ENCODE peak calls at places on chromosomes 12 and 14, in nine cellular contexts. V is heart right ventricle, K is body of pancreas, R is aorta, D is GM23248, Q is left ventricle myocardium inferior, C is uterus, N is right atrium auricular region, M is heart left ventricle. X is an unnamed sample. For H3K4me1, the result is how much of the 10 kb centered on the place peaks cover.

GRCh38 chr14:103427485-103428443 is 42.5 kb downstream of the MARK3 start:
- DNase-seq in R (no peak), Q (no peak), N (no peak), C (peak), M (peak), K (no peak), D (peak), V (peak), X (peak)

GRCh38 chr12:5456906-5457305 is 25.0 kb downstream of the NTF3 start:
- DNase-seq in D (peak), Q (no peak), R (no peak), C (no peak), N (no peak), V (no peak), K (no peak), M (no peak), X (no peak)

GRCh38 chr14:102579696-102580551 is 12.5 kb upstream of the RCOR1 start:
- DNase-seq in M (peak), Q (no peak), K (no peak), N (no peak), D (peak), V (no peak), C (peak), R (no peak), X (no peak)

GRCh38 chr12:39587247-39587646 is 32.4 kb downstream of the ABCD2 start:
- DNase-seq in N (no peak), D (no peak), V (peak), Q (no peak), C (no peak), K (no peak), M (no peak), R (no peak), X (peak)

GRCh38 chr12:125983094-125983783 is 918.0 kb downstream of the AACS start:
- DNase-seq in C (peak), Q (no peak), D (no peak), M (peak), N (no peak), V (no peak), K (peak), R (peak), X (no peak)

GRCh38 chr12:42468853-42469252 is 120.7 kb downstream of the PRICKLE1 start:
- DNase-seq in Q (no peak), K (no peak), M (no peak), C (no peak), V (no peak), R (no peak), D (peak), N (no peak), X (no peak)

GRCh38 chr12:123961585-123961984 is 11.0 kb downstream of the CCDC92 start:
- DNase-seq in K (peak), D (no peak), N (peak), M (no peak), V (no peak), C (no peak), Q (no peak), R (no peak), X (peak)

GRCh38 chr14:104350463-104351185 is 212.2 kb downstream of the KIF26A start:
- DNase-seq in K (no peak), V (no peak), M (no peak), C (peak), R (no peak), Q (no peak), N (no peak), D (no peak), X (no peak)

GRCh38 chr14:89746654-89747053 is 207.9 kb downstream of the EFCAB11 start:
- DNase-seq in C (no peak), V (no peak), Q (no peak), R (no peak), K (no peak), N (no peak), M (no peak), D (no peak), X (peak)

GRCh38 chr14:87869619-87870583 is 123.1 kb downstream of the GALC start:
- DNase-seq in V (no peak), C (peak), Q (no peak), M (no peak), K (no peak), R (no peak), N (no peak), D (peak), X (no peak)

GRCh38 chr12:115885040-115885439 is 392.5 kb downstream of the MED13L start:
- DNase-seq in C (no peak), N (no peak), D (no peak), K (peak), R (no peak), V (no peak), M (no peak), Q (no peak), X (peak)
- H3K4me3 ChIP-seq in C (no peak), N (no peak), D (no peak), K (no peak), R (no peak), V (no peak), M (no peak), Q (no peak), X (no peak)

DNA sequence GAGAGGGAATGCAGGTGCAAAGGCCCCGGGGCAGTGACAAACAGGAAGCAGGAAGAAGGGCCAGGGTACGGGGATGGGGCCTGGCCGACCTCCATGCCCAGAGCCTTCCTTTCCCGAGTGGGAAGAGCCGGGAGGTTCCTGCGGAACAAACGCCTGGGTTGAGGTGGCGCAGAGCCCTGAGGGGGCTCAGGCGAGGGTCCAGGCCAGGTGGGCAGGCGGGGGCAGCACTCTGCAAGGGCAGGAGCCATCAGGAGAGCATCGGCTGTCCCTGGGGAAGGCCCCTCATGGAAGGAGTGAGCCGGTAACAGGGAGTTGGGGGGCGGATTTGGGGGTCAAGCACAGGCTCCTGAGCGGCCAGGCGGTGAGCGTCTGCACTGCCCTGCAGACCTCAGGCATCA is 18.1 kb upstream of the FBRSL1 start:
- DNase-seq in M (peak), V (no peak), R (no peak), C (no peak), Q (no peak), K (no peak), N (no peak), D (no peak), X (no peak)
- H3K4me1 ChIP-seq in M (under half), V (under half), R (under half), C (under half), Q (under half), K (under half), N (under half), D (under half), X (under half)

DNA sequence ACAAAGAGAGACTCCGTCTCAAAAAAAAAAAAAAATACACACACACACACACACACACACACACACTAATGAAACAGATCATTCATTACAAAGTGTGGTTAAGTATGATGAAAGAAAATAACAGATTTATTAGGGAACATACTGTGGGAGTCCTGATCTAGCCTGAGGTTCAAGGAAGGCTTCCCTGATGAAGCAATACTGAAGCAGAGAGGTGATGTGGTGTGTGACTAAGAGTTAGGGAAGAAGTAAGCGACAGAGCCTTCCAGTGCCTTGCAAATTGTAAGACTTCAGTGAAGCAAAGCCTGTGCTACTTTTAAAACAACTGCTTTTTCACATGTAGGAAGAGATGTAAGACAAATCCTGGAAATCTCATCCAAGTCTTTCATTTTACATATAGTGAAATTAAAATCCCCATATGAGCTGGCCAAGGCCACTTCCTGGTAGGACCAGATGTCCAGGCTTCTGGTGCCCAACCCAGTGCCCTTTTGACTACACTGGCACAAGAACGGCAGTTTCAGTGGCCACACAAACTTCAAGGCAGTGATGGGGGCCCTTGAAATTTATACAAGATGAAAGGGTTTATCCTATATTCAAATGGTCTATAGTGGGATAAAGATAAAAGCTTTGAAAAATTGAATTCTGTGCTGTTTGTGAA is 86.2 kb downstream of the STON2 start:
- DNase-seq in Q (no peak), M (no peak), N (no peak), C (no peak), R (no peak), K (no peak), V (no peak), D (no peak), X (no peak)
- H3K27ac ChIP-seq in Q (no peak), M (no peak), N (no peak), C (no peak), R (no peak), K (no peak), V (no peak), D (no peak), X (no peak)

GRCh38 chr14:35158951-35159653 is 36.8 kb downstream of the PRORP start:
- DNase-seq in R (no peak), V (no peak), D (no peak), M (no peak), C (no peak), N (no peak), K (no peak), Q (no peak), X (peak)

GRCh38 chr14:35159742-35160409 is 37.5 kb downstream of the PRORP start:
- DNase-seq in M (no peak), C (no peak), D (peak), N (no peak), K (no peak), R (no peak), V (no peak), Q (no peak), X (peak)

GRCh38 chr14:35155962-35156361 is 33.6 kb downstream of the PRORP start:
- DNase-seq in V (no peak), C (no peak), R (no peak), N (no peak), K (no peak), D (peak), Q (no peak), M (no peak), X (no peak)

GRCh38 chr14:35161231-35161630 is 38.9 kb downstream of the PRORP start:
- DNase-seq in M (no peak), K (no peak), R (no peak), V (no peak), C (no peak), Q (no peak), N (no peak), D (no peak), X (no peak)

GRCh38 chr14:35158491-35158890 is 36.1 kb downstream of the PRORP start:
- DNase-seq in R (no peak), N (no peak), C (no peak), M (no peak), V (no peak), D (no peak), Q (no peak), K (no peak), X (no peak)
- H3K4me3 ChIP-seq in R (no peak), N (no peak), C (no peak), M (no peak), V (no peak), D (no peak), Q (no peak), K (no peak), X (no peak)

GRCh38 chr14:61493996-61494395 is 172.6 kb downstream of the PRKCH start:
- DNase-seq in V (no peak), M (no peak), C (no peak), Q (no peak), N (no peak), D (peak), R (no peak), K (no peak), X (no peak)
- H3K4me1 ChIP-seq in V (under half), M (half or more), C (under half), Q (half or more), N (under half), D (under half), R (under half), K (under half), X (under half)

GRCh38 chr12:113041560-113041959 is 15.0 kb upstream of the DTX1 start:
- DNase-seq in V (no peak), C (no peak), Q (no peak), R (no peak), M (no peak), D (no peak), N (no peak), K (no peak), X (no peak)

GRCh38 chr12:113044516-113044915 is 12.0 kb upstream of the DTX1 start:
- DNase-seq in Q (no peak), N (no peak), K (no peak), V (no peak), C (no peak), R (no peak), M (no peak), D (no peak), X (no peak)

GRCh38 chr12:113043240-113043639 is 13.3 kb upstream of the DTX1 start:
- DNase-seq in M (no peak), Q (no peak), K (peak), N (no peak), V (no peak), C (no peak), R (no peak), D (no peak), X (no peak)

GRCh38 chr12:113039911-113040425 is 16.6 kb upstream of the DTX1 start:
- DNase-seq in V (no peak), M (no peak), D (no peak), Q (no peak), K (no peak), R (no peak), C (no peak), N (no peak), X (no peak)

DNA sequence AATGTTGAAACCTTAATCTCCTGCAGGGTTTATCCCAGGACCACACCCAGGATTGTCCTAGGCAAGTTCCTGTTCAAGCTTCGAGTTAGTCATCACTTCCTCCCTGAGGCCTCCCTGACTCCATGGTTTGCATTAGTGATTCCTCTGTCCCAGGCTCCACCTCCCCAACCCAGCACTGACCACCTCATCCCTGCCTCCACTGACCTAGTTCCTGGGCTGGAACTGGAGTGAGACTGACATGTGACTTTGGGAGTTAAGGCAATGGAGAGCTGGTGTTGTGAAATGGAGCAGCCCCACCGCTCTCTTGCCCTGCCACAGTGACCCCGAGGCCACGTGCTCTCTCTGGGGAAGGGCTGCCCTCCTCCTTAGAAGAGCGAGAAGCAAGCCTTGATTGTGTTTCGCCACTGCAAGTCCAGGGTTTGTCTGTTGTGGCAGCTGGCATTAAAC is 15.8 kb upstream of the DTX1 start:
- DNase-seq in N (peak), K (no peak), C (peak), Q (peak), M (peak), R (peak), V (peak), D (peak), X (peak)
- H3K27ac ChIP-seq in N (peak), K (no peak), C (no peak), Q (peak), M (no peak), R (no peak), V (no peak), D (peak), X (peak)

X was measured in small intestine.